ENCODE peak calls at places on chromosomes 1 and 21, in five cellular contexts. One of them, this sample, is unnamed.

GRCh38 chr1:113191579-113192076 is 118.6 kb downstream of the LRIG2 start:
- DNase-seq in T follicular helper cell: no peak
- DNase-seq in small intestine: peak; percentile 25
- DNase-seq in kidney: no peak
- DNase-seq in endothelial cell of umbilical vein: peak; percentile 3
- DNase-seq in this sample: peak; percentile 78

GRCh38 chr1:1627842-1628655 is 3.9 kb upstream of the MMP23B start:
- DNase-seq in small intestine: no peak
- DNase-seq in endothelial cell of umbilical vein: no peak
- DNase-seq in T follicular helper cell: no peak
- DNase-seq in kidney: peak; percentile 79
- DNase-seq in this sample: no peak

GRCh38 chr21:32073593-32073992 is 200.8 kb downstream of the HUNK start:
- DNase-seq in T follicular helper cell: no peak
- DNase-seq in small intestine: no peak
- DNase-seq in kidney: no peak
- DNase-seq in endothelial cell of umbilical vein: no peak
- DNase-seq in this sample: no peak

GRCh38 chr1:25831569-25832196 is 11.9 kb downstream of the MTFR1L start:
- DNase-seq in kidney: no peak
- DNase-seq in small intestine: peak; percentile 54
- DNase-seq in endothelial cell of umbilical vein: no peak
- DNase-seq in T follicular helper cell: no peak
- DNase-seq in this sample: peak; percentile 50

GRCh38 chr1:3530086-3530930 is 75.8 kb downstream of the ARHGEF16 start:
- DNase-seq in T follicular helper cell: no peak
- DNase-seq in endothelial cell of umbilical vein: peak; percentile 14
- DNase-seq in kidney: no peak
- DNase-seq in small intestine: no peak
- DNase-seq in this sample: peak; percentile 9

GRCh38 chr1:204278973-204279372 is 65.2 kb upstream of the GOLT1A start:
- DNase-seq in endothelial cell of umbilical vein: no peak
- DNase-seq in small intestine: no peak
- DNase-seq in T follicular helper cell: no peak
- DNase-seq in kidney: no peak
- DNase-seq in this sample: peak; percentile 23

GRCh38 chr21:16124397-16125130 is 394.8 kb downstream of the USP25 start:
- DNase-seq in kidney: no peak
- DNase-seq in T follicular helper cell: no peak
- DNase-seq in endothelial cell of umbilical vein: peak; percentile 91
- DNase-seq in small intestine: no peak
- DNase-seq in this sample: peak; percentile 42

GRCh38 chr1:12541274-12542137 is 76.5 kb downstream of the DHRS3 start:
- DNase-seq in small intestine: no peak
- DNase-seq in T follicular helper cell: no peak
- DNase-seq in kidney: peak; percentile 90
- DNase-seq in endothelial cell of umbilical vein: peak; percentile 31
- DNase-seq in this sample: no peak

GRCh38 chr1:66166746-66167145 is 367.2 kb upstream of the SGIP1 start:
- DNase-seq in T follicular helper cell: no peak
- DNase-seq in kidney: no peak
- DNase-seq in small intestine: no peak
- DNase-seq in endothelial cell of umbilical vein: no peak
- DNase-seq in this sample: no peak

GRCh38 chr1:201370500-201370899 is 7.0 kb downstream of the TNNT2 start:
- DNase-seq in T follicular helper cell: no peak
- DNase-seq in kidney: no peak
- DNase-seq in small intestine: no peak
- DNase-seq in endothelial cell of umbilical vein: no peak
- DNase-seq in this sample: no peak

GRCh38 chr1:226754797-226755533 is 15.9 kb upstream of the ITPKB start:
- DNase-seq in endothelial cell of umbilical vein: no peak
- DNase-seq in T follicular helper cell: no peak
- DNase-seq in small intestine: no peak
- DNase-seq in kidney: no peak
- DNase-seq in this sample: no peak

GRCh38 chr1:185337221-185337620 is 20.2 kb upstream of the IVNS1ABP start:
- DNase-seq in kidney: no peak
- DNase-seq in T follicular helper cell: no peak
- DNase-seq in endothelial cell of umbilical vein: no peak
- DNase-seq in small intestine: no peak
- DNase-seq in this sample: no peak

GRCh38 chr21:19853709-19854575 is 1144.3 kb upstream of the NCAM2 start:
- DNase-seq in endothelial cell of umbilical vein: no peak
- DNase-seq in T follicular helper cell: no peak
- DNase-seq in kidney: peak; percentile 45
- DNase-seq in small intestine: peak; percentile 79
- DNase-seq in this sample: peak; percentile 1

GRCh38 chr1:30199563-30199962 is 523.8 kb downstream of the MATN1 start:
- DNase-seq in kidney: no peak
- DNase-seq in T follicular helper cell: no peak
- DNase-seq in small intestine: no peak
- DNase-seq in endothelial cell of umbilical vein: no peak
- DNase-seq in this sample: no peak

GRCh38 chr1:182206628-182207239 is 145.2 kb upstream of the ZNF648 start:
- DNase-seq in T follicular helper cell: no peak
- DNase-seq in kidney: peak; percentile 66
- DNase-seq in small intestine: no peak
- DNase-seq in endothelial cell of umbilical vein: no peak
- DNase-seq in this sample: no peak

GRCh38 chr1:20291621-20292020 is 946 bp downstream of the VWA5B1 start:
- DNase-seq in T follicular helper cell: no peak
- DNase-seq in small intestine: no peak
- DNase-seq in kidney: no peak
- DNase-seq in endothelial cell of umbilical vein: no peak
- DNase-seq in this sample: no peak

GRCh38 chr1:156838972-156839371 is 19.9 kb downstream of the INSRR start:
- DNase-seq in kidney: peak; percentile 52
- DNase-seq in endothelial cell of umbilical vein: peak; percentile 30
- DNase-seq in T follicular helper cell: no peak
- DNase-seq in small intestine: peak; percentile 32
- DNase-seq in this sample: peak; percentile 51

GRCh38 chr1:156721131-156721924 is 6.9 kb upstream of the METTL25B start:
- DNase-seq in kidney: no peak
- DNase-seq in small intestine: no peak
- DNase-seq in T follicular helper cell: no peak
- DNase-seq in endothelial cell of umbilical vein: no peak
- DNase-seq in this sample: no peak

GRCh38 chr1:184890539-184890973 is 83.8 kb downstream of the NIBAN1 start:
- DNase-seq in T follicular helper cell: peak; percentile 3
- DNase-seq in kidney: no peak
- DNase-seq in small intestine: peak; percentile 21
- DNase-seq in endothelial cell of umbilical vein: no peak
- DNase-seq in this sample: no peak

GRCh38 chr1:233569636-233570035 is 44.3 kb upstream of the KCNK1 start:
- DNase-seq in endothelial cell of umbilical vein: no peak
- DNase-seq in kidney: no peak
- DNase-seq in small intestine: no peak
- DNase-seq in T follicular helper cell: no peak
- DNase-seq in this sample: peak; percentile 10

GRCh38 chr1:16061255-16061654 is 12.2 kb downstream of the FAM131C start:
- DNase-seq in endothelial cell of umbilical vein: no peak
- DNase-seq in kidney: no peak
- DNase-seq in T follicular helper cell: no peak
- DNase-seq in small intestine: no peak
- DNase-seq in this sample: no peak

GRCh38 chr1:87226341-87226760 is 102.3 kb upstream of the LMO4 start:
- DNase-seq in endothelial cell of umbilical vein: peak; percentile 93
- DNase-seq in small intestine: peak; percentile 77
- DNase-seq in T follicular helper cell: no peak
- DNase-seq in kidney: peak; percentile 95
- DNase-seq in this sample: peak; percentile 19

GRCh38 chr1:1116701-1117468 is 996 bp upstream of the C1orf159 start:
- DNase-seq in endothelial cell of umbilical vein: peak; percentile 9
- DNase-seq in kidney: peak; percentile 85
- DNase-seq in T follicular helper cell: peak; percentile 29
- DNase-seq in small intestine: no peak
- DNase-seq in this sample: peak; percentile 45

GRCh38 chr21:45804809-45805313 is 161.3 kb downstream of the PCBP3 start:
- DNase-seq in endothelial cell of umbilical vein: no peak
- DNase-seq in T follicular helper cell: no peak
- DNase-seq in small intestine: no peak
- DNase-seq in kidney: peak; percentile 35
- DNase-seq in this sample: no peak

GRCh38 chr1:156356875-156357534 is 12.0 kb upstream of the RHBG start:
- DNase-seq in kidney: peak; percentile 90
- DNase-seq in T follicular helper cell: peak; percentile 36
- DNase-seq in endothelial cell of umbilical vein: peak; percentile 23
- DNase-seq in small intestine: peak; percentile 81
- DNase-seq in this sample: peak; percentile 51

GRCh38 chr1:28553229-28553930 is 495 bp downstream of the TRNAU1AP start:
- DNase-seq in T follicular helper cell: no peak
- DNase-seq in small intestine: peak; percentile 30
- DNase-seq in kidney: peak; percentile 87
- DNase-seq in endothelial cell of umbilical vein: no peak
- DNase-seq in this sample: no peak

GRCh38 chr1:15684468-15685283 is 556 bp downstream of the PLEKHM2 start:
- DNase-seq in endothelial cell of umbilical vein: peak; percentile 47
- DNase-seq in T follicular helper cell: peak; percentile 15
- DNase-seq in small intestine: peak; percentile 27
- DNase-seq in kidney: peak; percentile 84
- DNase-seq in this sample: no peak

GRCh38 chr1:8992936-8993687 is 33.1 kb downstream of the SLC2A7 start:
- DNase-seq in kidney: peak; percentile 7
- DNase-seq in T follicular helper cell: no peak
- DNase-seq in small intestine: no peak
- DNase-seq in endothelial cell of umbilical vein: no peak
- DNase-seq in this sample: no peak

GRCh38 chr21:30434033-30434631 is 4.1 kb downstream of the KRTAP13-4 start:
- DNase-seq in endothelial cell of umbilical vein: no peak
- DNase-seq in T follicular helper cell: no peak
- DNase-seq in kidney: no peak
- DNase-seq in small intestine: peak; percentile 3
- DNase-seq in this sample: peak; percentile 56

GRCh38 chr1:7220007-7220406 is 434.8 kb downstream of the CAMTA1 start:
- DNase-seq in kidney: no peak
- DNase-seq in T follicular helper cell: no peak
- DNase-seq in endothelial cell of umbilical vein: no peak
- DNase-seq in small intestine: no peak
- DNase-seq in this sample: no peak

GRCh38 chr1:156471496-156472490 is 28.8 kb downstream of the MEF2D start:
- DNase-seq in small intestine: peak; percentile 79
- DNase-seq in T follicular helper cell: no peak
- DNase-seq in endothelial cell of umbilical vein: no peak
- DNase-seq in kidney: no peak
- DNase-seq in this sample: no peak

GRCh38 chr21:33441489-33442477 is 38.0 kb downstream of the TMEM50B start:
- DNase-seq in kidney: no peak
- DNase-seq in T follicular helper cell: no peak
- DNase-seq in endothelial cell of umbilical vein: no peak
- DNase-seq in small intestine: peak; percentile 67
- DNase-seq in this sample: peak; percentile 91

GRCh38 chr1:19484793-19485361 is 462 bp downstream of the CAPZB start:
- DNase-seq in kidney: no peak
- DNase-seq in small intestine: no peak
- DNase-seq in endothelial cell of umbilical vein: peak; percentile 42
- DNase-seq in T follicular helper cell: no peak
- DNase-seq in this sample: no peak

GRCh38 chr1:19879227-19879626 is 3.0 kb upstream of the OTUD3 start:
- DNase-seq in endothelial cell of umbilical vein: no peak
- DNase-seq in small intestine: no peak
- DNase-seq in T follicular helper cell: no peak
- DNase-seq in kidney: no peak
- DNase-seq in this sample: no peak

GRCh38 chr1:44408181-44409018 is 3.3 kb downstream of the RNF220 start:
- DNase-seq in small intestine: peak; percentile 58
- DNase-seq in kidney: no peak
- DNase-seq in T follicular helper cell: no peak
- DNase-seq in endothelial cell of umbilical vein: no peak
- DNase-seq in this sample: peak; percentile 15

GRCh38 chr1:38133304-38133703 is 86.7 kb upstream of the POU3F1 start:
- DNase-seq in endothelial cell of umbilical vein: no peak
- DNase-seq in small intestine: no peak
- DNase-seq in kidney: no peak
- DNase-seq in T follicular helper cell: no peak
- DNase-seq in this sample: no peak

GRCh38 chr1:159879977-159880376 is 17.5 kb upstream of the VSIG8 start:
- DNase-seq in small intestine: no peak
- DNase-seq in endothelial cell of umbilical vein: no peak
- DNase-seq in T follicular helper cell: no peak
- DNase-seq in kidney: no peak
- DNase-seq in this sample: peak; percentile 36

GRCh38 chr1:53371121-53371666 is 43.3 kb upstream of the LRP8 start:
- DNase-seq in kidney: peak; percentile 63
- DNase-seq in T follicular helper cell: no peak
- DNase-seq in small intestine: no peak
- DNase-seq in endothelial cell of umbilical vein: no peak
- DNase-seq in this sample: no peak

GRCh38 chr1:9626201-9626608 is 25.3 kb upstream of the PIK3CD start:
- DNase-seq in T follicular helper cell: no peak
- DNase-seq in kidney: no peak
- DNase-seq in small intestine: no peak
- DNase-seq in endothelial cell of umbilical vein: no peak
- DNase-seq in this sample: no peak

This sample was measured in A673.